ENCODE peak calls at places on chromosomes 4 and X, in eight cellular contexts. P, Z, M, Q, R, S, L and E are unnamed samples.

GRCh38 chr4:1057403-1057745 is 45.9 kb downstream of the FGFRL1 start:
- DNase-seq in L (no peak), P (no peak), M (no peak), Q (no peak), Z (no peak), R (no peak), S (no peak), E (no peak)

GRCh38 chrX:150236304-150236703 is 126.8 kb upstream of the MAMLD1 start:
- DNase-seq in P (no peak), Z (no peak), R (no peak), M (no peak), Q (no peak), S (no peak), L (no peak), E (no peak)

GRCh38 chr4:65580551-65580950 is 89.7 kb downstream of the EPHA5 start:
- DNase-seq in S (no peak), Z (no peak), L (no peak), P (no peak), R (no peak), Q (no peak), M (no peak), E (no peak)

GRCh38 chr4:6250235-6250983 is 19.2 kb upstream of the WFS1 start:
- DNase-seq in Z (no peak), M (peak), L (no peak), S (no peak), P (no peak), R (no peak), Q (no peak), E (no peak)

GRCh38 chr4:77104405-77105292 is 28.9 kb upstream of the CCNI start:
- DNase-seq in R (no peak), Q (peak), M (no peak), S (peak), L (no peak), Z (no peak), P (no peak), E (peak)

GRCh38 chrX:49273181-49273727 is 3.7 kb downstream of the PPP1R3F start:
- DNase-seq in S (no peak), Q (no peak), P (no peak), Z (peak), M (no peak), L (no peak), R (no peak), E (no peak)

GRCh38 chr4:31193516-31193915 is 473.3 kb downstream of the PCDH7 start:
- DNase-seq in L (no peak), P (no peak), Z (no peak), M (no peak), R (no peak), S (no peak), Q (no peak), E (no peak)

GRCh38 chr4:65510976-65511375 is 159.3 kb downstream of the EPHA5 start:
- DNase-seq in L (no peak), R (no peak), S (no peak), P (no peak), Q (no peak), M (no peak), Z (no peak), E (no peak)

GRCh38 chrX:154540897-154541535 is 5.6 kb downstream of the G6PD start:
- DNase-seq in Z (no peak), P (no peak), S (no peak), L (no peak), M (peak), R (no peak), Q (no peak), E (no peak)

GRCh38 chr4:173505924-173506779 is 23.9 kb downstream of the HAND2 start:
- DNase-seq in M (peak), S (no peak), Q (peak), P (peak), R (no peak), L (no peak), Z (peak), E (peak)

GRCh38 chrX:22526339-22526738 is 253.6 kb downstream of the CBLL2 start:
- DNase-seq in S (no peak), P (no peak), Q (no peak), M (no peak), R (no peak), L (no peak), Z (no peak), E (no peak)

GRCh38 chrX:3788494-3789233 is 75.2 kb upstream of the PRKX start:
- DNase-seq in P (no peak), L (no peak), Z (no peak), M (no peak), S (no peak), Q (no peak), R (no peak), E (no peak)

GRCh38 chrX:15468036-15468435 is 25.1 kb downstream of the PIR start:
- DNase-seq in Q (peak), R (no peak), S (no peak), Z (no peak), M (no peak), P (no peak), L (no peak), E (peak)

GRCh38 chr4:105248613-105249012 is 101.9 kb downstream of the TET2 start:
- DNase-seq in L (no peak), R (no peak), M (no peak), P (no peak), S (no peak), Z (no peak), Q (no peak), E (no peak)

GRCh38 chrX:106898462-106898861 is 4.7 kb downstream of the RIPPLY1 start:
- DNase-seq in S (no peak), P (no peak), R (no peak), Q (no peak), L (no peak), Z (no peak), M (peak), E (no peak)

GRCh38 chrX:54891573-54891972 is 29.1 kb upstream of the TRO start:
- DNase-seq in L (no peak), P (peak), Z (no peak), S (peak), Q (peak), M (peak), R (peak), E (peak)

GRCh38 chr4:2942037-2942531 is 21.1 kb downstream of the NOP14 start:
- DNase-seq in R (no peak), Q (peak), Z (no peak), P (no peak), M (no peak), S (no peak), L (no peak), E (no peak)